ENCODE peak calls at places on chromosome 3, in eight cellular contexts. One of them, this sample, is unnamed.

GRCh38 chr3:52526151-52526561 is 7.5 kb downstream of the NT5DC2 start:
- DNase-seq in T-helper 22 cell: no peak
- DNase-seq in fibroblast of lung: no peak
- DNase-seq in G401: no peak
- DNase-seq in NCI-H460: no peak
- DNase-seq in T1000: no peak
- DNase-seq in nucleus accumbens: no peak
- DNase-seq in amniotic epithelial cell: no peak
- DNase-seq in this sample: no peak

GRCh38 chr3:114223146-114223545 is 14.2 kb downstream of the ZNF80 start:
- DNase-seq in T-helper 22 cell: no peak
- DNase-seq in G401: no peak
- DNase-seq in NCI-H460: no peak
- DNase-seq in nucleus accumbens: no peak
- DNase-seq in T1000: no peak
- DNase-seq in fibroblast of lung: no peak
- DNase-seq in amniotic epithelial cell: no peak
- DNase-seq in this sample: no peak

GRCh38 chr3:64238971-64239667 is 13.9 kb upstream of the PRICKLE2 start:
- DNase-seq in NCI-H460: no peak
- DNase-seq in T-helper 22 cell: no peak
- DNase-seq in fibroblast of lung: peak
- DNase-seq in G401: no peak
- DNase-seq in amniotic epithelial cell: peak
- DNase-seq in T1000: peak
- DNase-seq in nucleus accumbens: no peak
- DNase-seq in this sample: peak

GRCh38 chr3:171565671-171566070 is 105.5 kb upstream of the TNIK start:
- DNase-seq in T1000: no peak
- DNase-seq in amniotic epithelial cell: peak
- DNase-seq in NCI-H460: no peak
- DNase-seq in G401: no peak
- DNase-seq in T-helper 22 cell: no peak
- DNase-seq in fibroblast of lung: peak
- DNase-seq in nucleus accumbens: no peak
- DNase-seq in this sample: no peak

GRCh38 chr3:165192610-165193192 is 3.5 kb downstream of the SLITRK3 start:
- DNase-seq in G401: peak
- DNase-seq in T1000: no peak
- DNase-seq in nucleus accumbens: no peak
- DNase-seq in fibroblast of lung: no peak
- DNase-seq in amniotic epithelial cell: no peak
- DNase-seq in T-helper 22 cell: no peak
- DNase-seq in NCI-H460: no peak
- DNase-seq in this sample: no peak

GRCh38 chr3:128081846-128082245 is 29.6 kb downstream of the SEC61A1 start:
- DNase-seq in T-helper 22 cell: no peak
- DNase-seq in G401: no peak
- DNase-seq in amniotic epithelial cell: no peak
- DNase-seq in T1000: no peak
- DNase-seq in fibroblast of lung: peak
- DNase-seq in NCI-H460: no peak
- DNase-seq in nucleus accumbens: no peak
- DNase-seq in this sample: no peak

GRCh38 chr3:111845996-111846395 is 13.1 kb upstream of the PHLDB2 start:
- DNase-seq in G401: no peak
- DNase-seq in nucleus accumbens: no peak
- DNase-seq in NCI-H460: no peak
- DNase-seq in fibroblast of lung: no peak
- DNase-seq in T-helper 22 cell: no peak
- DNase-seq in amniotic epithelial cell: peak
- DNase-seq in T1000: no peak
- DNase-seq in this sample: no peak

GRCh38 chr3:128994581-128995161 is 795 bp upstream of the CFAP92 start:
- DNase-seq in nucleus accumbens: no peak
- DNase-seq in T1000: no peak
- DNase-seq in G401: no peak
- DNase-seq in T-helper 22 cell: no peak
- DNase-seq in fibroblast of lung: no peak
- DNase-seq in amniotic epithelial cell: no peak
- DNase-seq in NCI-H460: no peak
- DNase-seq in this sample: no peak

GRCh38 chr3:119148493-119149180 is 2.7 kb downstream of the TEX55 start:
- DNase-seq in amniotic epithelial cell: peak
- DNase-seq in fibroblast of lung: peak
- DNase-seq in NCI-H460: no peak
- DNase-seq in T-helper 22 cell: no peak
- DNase-seq in T1000: no peak
- DNase-seq in G401: no peak
- DNase-seq in nucleus accumbens: no peak
- DNase-seq in this sample: no peak

GRCh38 chr3:170228093-170228766 is 6.0 kb downstream of the PRKCI start:
- DNase-seq in T-helper 22 cell: no peak
- DNase-seq in amniotic epithelial cell: peak
- DNase-seq in fibroblast of lung: peak
- DNase-seq in nucleus accumbens: no peak
- DNase-seq in G401: no peak
- DNase-seq in T1000: no peak
- DNase-seq in NCI-H460: no peak
- DNase-seq in this sample: no peak

GRCh38 chr3:138465927-138466326 is 31.5 kb downstream of the ESYT3 start:
- DNase-seq in fibroblast of lung: no peak
- DNase-seq in amniotic epithelial cell: peak
- DNase-seq in NCI-H460: no peak
- DNase-seq in T1000: no peak
- DNase-seq in T-helper 22 cell: no peak
- DNase-seq in G401: no peak
- DNase-seq in nucleus accumbens: no peak
- DNase-seq in this sample: no peak

GRCh38 chr3:16102905-16103364 is 71.5 kb upstream of the GALNT15 start:
- DNase-seq in T1000: no peak
- DNase-seq in G401: no peak
- DNase-seq in fibroblast of lung: peak
- DNase-seq in T-helper 22 cell: no peak
- DNase-seq in nucleus accumbens: no peak
- DNase-seq in amniotic epithelial cell: peak
- DNase-seq in NCI-H460: no peak
- DNase-seq in this sample: no peak

GRCh38 chr3:101183151-101183550 is 137.2 kb downstream of the IMPG2 start:
- DNase-seq in NCI-H460: no peak
- DNase-seq in nucleus accumbens: no peak
- DNase-seq in amniotic epithelial cell: no peak
- DNase-seq in G401: no peak
- DNase-seq in T-helper 22 cell: no peak
- DNase-seq in T1000: no peak
- DNase-seq in fibroblast of lung: no peak
- DNase-seq in this sample: no peak

This sample was measured in D341Med.